ENCODE peak calls at places on chromosomes 1 and 21, in nine cellular contexts. T is globus pallidus; R is stromal cell of bone marrow; V is caudate nucleus; O is left lung; C is hypothalamus; J is activated CD4-positive, alpha-beta T cell treated with anti-CD3 and anti-CD28 coated beads for 48 hours; H is adrenal gland; A is cerebellar cortex. X is an unnamed sample.

GRCh38 chr1:3315991-3316943 is 138.2 kb upstream of the ARHGEF16 start:
- DNase-seq in H (no peak), O (peak), V (no peak), J (peak), T (no peak), A (no peak), C (no peak), R (no peak), X (no peak)

GRCh38 chr1:163544441-163544840 is 222.7 kb downstream of the NUF2 start:
- DNase-seq in O (no peak), C (no peak), R (no peak), T (no peak), J (no peak), H (no peak), V (no peak), A (no peak), X (no peak)

GRCh38 chr1:111378806-111379205 is 48.7 kb downstream of the OVGP1 start:
- DNase-seq in V (no peak), O (no peak), H (no peak), C (no peak), A (no peak), J (no peak), T (no peak), R (no peak), X (no peak)

GRCh38 chr1:235027076-235027861 is 101.4 kb downstream of the TOMM20 start:
- DNase-seq in A (no peak), V (no peak), O (no peak), R (no peak), T (no peak), C (no peak), H (peak), J (no peak), X (no peak)

GRCh38 chr21:33541105-33541711 is 709 bp downstream of the GART start:
- DNase-seq in T (no peak), H (no peak), A (no peak), V (no peak), C (no peak), O (no peak), J (peak), R (no peak), X (no peak)

GRCh38 chr1:119554188-119554587 is 47.2 kb downstream of the HSD3B1 start:
- DNase-seq in C (no peak), T (peak), J (no peak), H (peak), O (no peak), V (peak), R (peak), A (no peak), X (no peak)

GRCh38 chr1:119747451-119747850 is 21.3 kb downstream of the HMGCS2 start:
- DNase-seq in A (no peak), H (no peak), J (no peak), C (no peak), V (no peak), R (no peak), O (no peak), T (no peak), X (no peak)

GRCh38 chr1:206935491-206936067 is 10.7 kb downstream of the PIGR start:
- DNase-seq in O (peak), H (no peak), A (peak), R (no peak), C (no peak), V (no peak), T (no peak), J (peak), X (no peak)

GRCh38 chr1:61388586-61388985 is 306.2 kb downstream of the NFIA start:
- DNase-seq in R (peak), C (no peak), A (no peak), J (no peak), H (no peak), V (no peak), O (no peak), T (no peak), X (no peak)

GRCh38 chr1:109776911-109777310 is 13.2 kb upstream of the EPS8L3 start:
- DNase-seq in H (peak), J (peak), C (peak), V (peak), R (peak), A (peak), O (peak), T (peak), X (peak)

GRCh38 chr1:208189716-208190115 is 54.5 kb downstream of the PLXNA2 start:
- DNase-seq in T (no peak), A (no peak), R (no peak), C (no peak), O (no peak), J (no peak), V (no peak), H (no peak), X (no peak)

GRCh38 chr1:7293702-7294630 is 477.1 kb upstream of the VAMP3 start:
- DNase-seq in H (no peak), O (no peak), R (no peak), V (no peak), J (no peak), A (peak), T (no peak), C (no peak), X (no peak)

GRCh38 chr1:13604191-13604590 is 20.6 kb downstream of the PDPN start:
- DNase-seq in V (no peak), C (no peak), O (no peak), T (no peak), H (no peak), A (no peak), J (no peak), R (no peak), X (no peak)

GRCh38 chr1:116113615-116114014 is 2.4 kb downstream of the MAB21L3 start:
- DNase-seq in V (no peak), A (no peak), C (no peak), J (no peak), R (no peak), O (no peak), H (no peak), T (no peak), X (no peak)

GRCh38 chr21:17463441-17463840 is 49.4 kb upstream of the CXADR start:
- DNase-seq in V (no peak), R (peak), H (peak), C (no peak), A (peak), J (no peak), T (no peak), O (no peak), X (no peak)